ENCODE peak calls at places on chromosome 4, in six cellular contexts. N is SK-N-SH, I is HepG2, U is GM12878, W is H1, D is GM12892. O is an unnamed sample.

GRCh38 chr4:156999175-156999517 is 27.5 kb upstream of the PDGFC start:
- DNase-seq in N (no peak), I (peak), U (no peak), W (no peak), D (no peak), O (no peak)

GRCh38 chr4:166091914-166092510 is 219.0 kb downstream of the TLL1 start:
- DNase-seq in N (peak), I (peak), U (no peak), W (no peak), D (no peak), O (no peak)

GRCh38 chr4:81378398-81378797 is 93.3 kb downstream of the RASGEF1B start:
- DNase-seq in N (no peak), I (no peak), U (no peak), W (no peak), D (no peak), O (no peak)

GRCh38 chr4:112982677-112983076 is 66.8 kb upstream of the ANK2 start:
- DNase-seq in N (no peak), I (no peak), U (no peak), W (no peak), D (no peak), O (no peak)

GRCh38 chr4:164514765-164515164 is 239.2 kb upstream of the SMIM31 start:
- DNase-seq in N (no peak), I (no peak), U (no peak), W (no peak), D (no peak), O (no peak)

GRCh38 chr4:41360214-41360910 is 103.6 kb downstream of the UCHL1 start:
- DNase-seq in N (peak), I (no peak), U (no peak), W (no peak), D (no peak), O (no peak)

GRCh38 chr4:38128478-38129451 is 168.6 kb downstream of the PTTG2 start:
- DNase-seq in N (no peak), I (peak), U (peak), W (peak), D (no peak), O (no peak)

GRCh38 chr4:83010522-83011318 is at the start of gene LIN54:
- DNase-seq in N (peak), I (peak), U (no peak), W (no peak), D (peak), O (peak)

GRCh38 chr4:23952258-23952657 is 62.4 kb upstream of the PPARGC1A start:
- DNase-seq in N (no peak), I (no peak), U (no peak), W (no peak), D (no peak), O (no peak)

GRCh38 chr4:10403633-10404445 is 53.4 kb downstream of the ZNF518B start:
- DNase-seq in N (peak), I (peak), U (no peak), W (peak), D (no peak), O (no peak)

GRCh38 chr4:8553216-8553615 is 27.0 kb upstream of the GPR78 start:
- DNase-seq in N (peak), I (no peak), U (no peak), W (no peak), D (no peak), O (no peak)

GRCh38 chr4:89123418-89123817 is 12.1 kb downstream of the TIGD2 start:
- DNase-seq in N (no peak), I (peak), U (no peak), W (no peak), D (no peak), O (no peak)

GRCh38 chr4:791866-792630 is 33.9 kb downstream of the CPLX1 start:
- DNase-seq in N (no peak), I (no peak), U (no peak), W (no peak), D (no peak), O (no peak)

GRCh38 chr4:74428278-74428677 is 16.7 kb upstream of the AREG start:
- DNase-seq in N (no peak), I (no peak), U (no peak), W (no peak), D (no peak), O (no peak)

GRCh38 chr4:74433043-74433442 is 11.9 kb upstream of the AREG start:
- DNase-seq in N (no peak), I (no peak), U (no peak), W (no peak), D (no peak), O (no peak)

GRCh38 chr4:74435296-74435695 is 9.6 kb upstream of the AREG start:
- DNase-seq in N (no peak), I (no peak), U (no peak), W (no peak), D (no peak), O (no peak)

GRCh38 chr4:74433541-74434172 is 11.3 kb upstream of the AREG start:
- DNase-seq in N (peak), I (peak), U (no peak), W (no peak), D (no peak), O (no peak)

DNA sequence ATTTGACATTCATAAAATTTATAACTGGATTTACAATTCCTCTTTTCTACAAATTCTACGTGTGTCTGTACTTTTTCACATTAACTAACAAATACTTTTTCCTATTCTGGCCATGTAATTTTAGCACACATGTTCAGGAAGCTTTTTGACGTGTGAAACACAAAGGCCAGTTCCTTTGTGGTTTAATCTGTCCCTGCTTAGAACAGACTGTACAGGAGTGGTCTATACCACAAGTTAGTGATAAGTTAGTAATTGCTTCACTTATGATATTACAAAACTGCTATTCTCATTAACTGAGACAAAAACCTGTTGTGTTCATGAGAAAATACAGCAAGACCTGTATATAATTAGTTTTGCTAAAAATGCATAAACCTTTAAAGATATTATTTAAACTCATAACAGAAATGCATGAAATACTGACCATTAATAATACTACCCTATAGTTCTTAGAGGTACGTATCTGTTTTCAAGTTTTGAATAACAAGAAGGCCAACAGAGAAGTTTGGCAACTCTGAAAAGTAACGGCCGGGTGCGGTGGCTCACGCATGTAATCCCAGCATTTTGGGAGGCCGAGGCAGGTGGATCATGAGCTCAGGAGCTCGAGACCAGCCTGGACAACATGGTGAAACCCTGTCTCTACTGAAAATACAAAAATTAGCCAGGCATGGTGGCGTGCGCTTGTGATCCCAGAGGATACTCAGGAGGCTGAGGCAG is 13.7 kb upstream of the AREG start:
- DNase-seq in N (no peak), I (no peak), U (peak), W (no peak), D (no peak), O (no peak)
- TF ChIP-seq TAF1 in N (no peak), I (no peak), U (no peak), W (no peak), D (no peak), O (no peak)

DNA sequence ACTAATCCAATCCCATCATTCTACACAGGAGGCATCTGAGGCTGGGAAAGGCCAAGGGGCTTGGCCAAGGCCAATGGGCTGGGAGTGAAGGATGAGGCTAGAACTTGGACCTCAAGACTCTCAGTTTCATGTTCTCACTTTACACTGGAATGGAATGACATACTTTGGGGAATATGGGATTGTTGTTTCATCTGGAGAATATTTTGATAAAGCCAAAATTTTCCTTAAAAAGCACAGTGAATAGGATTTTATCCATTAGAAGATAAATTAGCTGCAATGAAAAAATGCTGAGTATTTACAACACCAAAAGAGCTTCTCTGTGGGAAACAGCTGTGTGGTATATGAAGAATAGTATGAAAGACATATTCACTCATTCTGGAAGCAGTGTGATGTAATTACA is 29.3 kb downstream of the SMIM20 start:
- DNase-seq in N (no peak), I (no peak), U (no peak), W (no peak), D (no peak), O (no peak)
- TF ChIP-seq TAF1 in N (no peak), I (no peak), U (no peak), W (no peak), D (no peak), O (no peak)

GRCh38 chr4:61202638-61203495 is 2.7 kb downstream of the ADGRL3 start:
- DNase-seq in N (peak), I (no peak), U (no peak), W (no peak), D (peak), O (peak)

GRCh38 chr4:61201562-61202099 is 1.5 kb downstream of the ADGRL3 start:
- DNase-seq in N (peak), I (no peak), U (no peak), W (no peak), D (peak), O (peak)

GRCh38 chr4:61200991-61201526 is 933 bp downstream of the ADGRL3 start:
- DNase-seq in N (peak), I (no peak), U (no peak), W (no peak), D (no peak), O (peak)

GRCh38 chr4:61202100-61202637 is 2.0 kb downstream of the ADGRL3 start:
- DNase-seq in N (peak), I (no peak), U (no peak), W (no peak), D (peak), O (peak)

DNA sequence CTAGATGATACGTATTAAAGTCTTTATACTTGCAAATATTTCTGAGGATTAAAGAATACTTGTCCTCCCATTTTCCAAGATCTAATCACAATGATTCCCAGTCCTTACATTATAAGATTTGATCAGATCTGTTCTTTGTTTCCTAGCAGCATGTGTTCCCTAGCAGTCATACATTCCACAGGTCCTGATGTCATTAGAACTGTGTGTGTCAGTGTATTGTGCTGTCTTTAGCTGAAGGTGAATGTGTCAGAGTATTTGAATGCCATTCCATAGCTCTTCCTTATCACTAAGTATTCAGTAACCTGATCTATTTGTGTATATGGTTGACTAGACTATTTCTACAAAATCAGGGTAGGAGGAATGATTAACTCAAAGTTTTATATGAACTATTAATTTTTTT is 4.2 kb downstream of the ADGRL3 start:
- DNase-seq in N (no peak), I (peak), U (no peak), W (no peak), D (no peak), O (no peak)
- TF ChIP-seq TAF1 in N (no peak), I (no peak), U (no peak), W (no peak), D (no peak), O (no peak)

DNA sequence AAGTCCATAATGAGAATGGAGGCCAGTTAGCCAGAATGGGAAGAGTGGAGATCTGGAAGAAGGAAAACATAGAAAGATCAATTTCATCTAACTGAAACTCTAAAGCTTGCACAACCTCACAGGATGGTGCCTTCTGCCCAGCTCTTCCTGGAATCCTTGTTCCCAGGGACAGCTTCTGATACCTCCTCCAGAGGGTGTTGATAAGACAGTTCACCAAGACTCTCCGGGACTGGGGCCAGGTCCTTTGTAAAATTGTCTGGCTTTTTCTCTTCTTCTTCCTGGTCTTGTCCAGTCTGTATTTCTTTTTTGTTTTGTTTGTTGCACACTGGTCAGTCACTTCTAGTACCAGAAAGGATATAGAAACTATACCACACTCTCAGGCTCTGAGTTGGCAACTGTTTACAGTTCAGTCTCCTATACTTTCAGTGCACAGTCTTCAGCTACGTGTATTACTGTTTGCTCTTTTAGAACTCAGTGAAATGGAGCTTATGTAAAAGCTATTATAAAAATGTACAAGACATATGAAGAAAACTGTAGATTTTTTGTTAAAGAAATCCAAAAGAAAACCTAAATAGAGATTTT is 142.8 kb upstream of the RPL34 start:
- DNase-seq in N (no peak), I (no peak), U (no peak), W (no peak), D (no peak), O (no peak)
- TF ChIP-seq TAF1 in N (no peak), I (no peak), U (no peak), W (no peak), D (no peak), O (no peak)

DNA sequence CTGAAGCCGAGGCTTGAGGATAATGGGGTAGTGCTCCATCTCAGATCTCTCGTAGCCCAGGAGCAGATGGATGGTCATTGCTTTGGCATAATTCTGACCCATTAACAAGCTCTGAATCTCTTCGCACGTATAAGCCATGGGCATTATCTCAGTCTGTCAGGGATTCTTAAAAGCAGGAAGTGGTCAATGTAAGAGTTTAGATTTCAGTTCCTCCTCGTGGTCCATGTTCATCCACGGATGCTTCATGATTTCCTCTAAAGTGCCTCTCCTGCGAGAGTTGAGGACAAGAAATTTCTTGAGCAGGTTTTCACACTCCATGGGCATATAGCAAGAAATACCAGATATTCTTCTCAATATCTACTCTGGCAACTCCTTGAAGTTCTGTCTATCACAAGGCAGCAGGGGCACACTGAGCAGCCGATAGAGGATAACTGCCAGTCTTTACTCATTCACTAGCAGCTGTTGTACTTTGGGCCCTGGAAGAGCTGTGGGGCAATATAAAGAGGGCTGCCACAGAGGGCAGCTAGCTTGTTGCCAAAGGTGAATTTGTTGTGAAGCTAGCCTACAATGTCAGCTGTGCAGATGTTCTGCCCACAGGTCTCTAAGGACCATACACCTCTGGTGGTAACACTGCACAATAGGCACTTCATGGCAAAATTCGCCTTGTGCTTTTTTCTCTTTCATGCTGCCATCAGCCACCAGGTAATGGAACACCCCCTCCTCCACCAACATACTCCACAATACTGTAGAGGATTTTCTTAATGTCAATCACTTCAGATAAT is 52.0 kb upstream of the WDR17 start:
- DNase-seq in N (no peak), I (no peak), U (peak), W (no peak), D (no peak), O (no peak)
- TF ChIP-seq TAF1 in N (no peak), I (no peak), U (no peak), W (no peak), D (no peak), O (no peak)

GRCh38 chr4:40333921-40334352 is 1.2 kb upstream of the CHRNA9 start:
- DNase-seq in N (peak), I (no peak), U (no peak), W (no peak), D (no peak), O (no peak)

GRCh38 chr4:40335508-40335860 is 351 bp downstream of the CHRNA9 start:
- DNase-seq in N (no peak), I (no peak), U (no peak), W (no peak), D (no peak), O (no peak)

GRCh38 chr4:40337081-40337480 is 1.9 kb downstream of the CHRNA9 start:
- DNase-seq in N (no peak), I (no peak), U (no peak), W (no peak), D (no peak), O (no peak)

GRCh38 chr4:40337523-40337922 is 2.4 kb downstream of the CHRNA9 start:
- DNase-seq in N (no peak), I (no peak), U (no peak), W (no peak), D (no peak), O (no peak)

DNA sequence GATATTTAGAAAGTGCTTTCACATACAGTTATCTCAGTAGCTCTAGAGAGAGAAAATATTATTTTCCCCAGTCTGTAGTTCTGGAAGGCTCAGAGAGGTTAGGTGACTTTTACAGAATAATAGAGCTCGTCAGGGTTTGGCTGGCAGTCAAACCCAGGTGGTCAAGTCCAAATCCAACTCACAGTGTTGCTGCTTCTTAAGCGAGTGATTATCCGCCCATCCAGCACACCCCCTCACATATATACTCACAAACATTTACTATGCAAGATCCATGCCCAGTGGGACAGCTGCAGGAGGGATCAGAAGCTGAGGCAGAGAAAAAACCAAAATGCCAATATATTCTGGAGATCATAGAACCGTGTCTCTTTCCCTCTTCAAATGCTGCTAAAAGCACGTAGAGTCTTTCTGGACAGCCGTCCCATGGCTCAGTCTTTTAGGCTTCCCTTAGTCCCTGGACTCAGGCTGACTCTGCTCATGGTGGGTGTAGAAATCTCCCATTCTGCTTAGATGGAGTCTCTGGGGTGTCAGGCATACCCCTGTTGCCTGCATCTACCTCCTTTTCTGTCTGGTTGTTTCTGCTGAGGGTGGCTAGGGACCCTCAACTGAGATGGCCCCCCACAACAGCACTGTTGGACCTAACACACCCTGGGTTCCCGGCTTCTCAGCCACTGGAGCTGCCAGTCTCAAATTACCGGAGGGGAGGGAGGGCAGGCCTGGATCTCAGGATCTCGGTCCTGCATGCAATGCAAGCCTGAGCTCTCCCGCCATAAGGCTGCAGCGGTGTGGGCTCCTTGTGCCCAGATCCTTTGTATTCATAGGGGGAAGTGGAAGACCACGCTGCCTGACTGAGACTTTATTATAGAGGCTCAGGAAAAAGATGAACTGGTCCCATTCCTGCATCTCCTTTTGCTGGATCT is at the start of gene CHRNA9:
- DNase-seq in N (no peak), I (no peak), U (no peak), W (no peak), D (no peak), O (no peak)
- TF ChIP-seq TAF1 in N (no peak), I (no peak), U (no peak), W (no peak), D (no peak), O (no peak)

DNA sequence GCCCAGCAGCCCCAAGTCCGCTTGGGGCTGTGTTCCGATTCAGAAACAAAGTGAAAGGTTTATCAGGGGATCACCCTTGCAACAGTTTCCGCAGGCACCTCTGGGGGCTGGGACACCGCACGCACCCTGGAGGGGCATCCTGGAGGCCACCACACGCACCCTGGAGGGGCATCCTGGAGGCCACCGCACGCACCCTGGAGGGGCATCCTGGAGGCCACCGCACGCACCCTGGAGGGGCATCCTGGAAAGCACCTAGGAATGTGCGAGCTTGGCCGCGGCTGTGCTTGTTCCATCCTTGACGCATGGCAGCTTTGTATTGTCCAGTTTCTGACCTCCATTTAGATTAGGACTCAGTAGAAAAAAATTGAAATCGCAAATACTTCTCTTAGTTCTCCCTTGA is 21.3 kb upstream of the CBR4 start:
- DNase-seq in N (no peak), I (no peak), U (no peak), W (no peak), D (no peak), O (no peak)
- TF ChIP-seq TAF1 in N (no peak), I (no peak), U (no peak), W (no peak), D (no peak), O (no peak)

DNA sequence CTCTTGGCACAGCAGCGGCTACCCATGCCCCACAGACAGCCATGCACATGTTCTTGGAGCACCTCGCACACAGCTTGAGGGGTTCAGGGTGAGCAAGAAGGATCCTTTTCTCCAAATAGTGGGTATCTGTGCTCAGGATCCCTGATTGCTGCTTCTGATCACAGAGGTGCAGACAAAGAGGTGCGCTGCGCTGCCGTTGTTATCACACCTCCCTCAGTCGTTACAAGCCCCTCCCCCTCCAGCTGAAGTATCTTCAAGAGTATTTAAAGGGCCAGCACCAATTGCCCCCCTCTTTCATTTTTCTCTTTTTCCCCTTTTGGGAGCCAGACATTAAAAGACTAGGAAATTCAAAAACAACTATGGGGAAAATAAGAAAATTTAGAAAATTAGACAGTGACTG is 44.3 kb downstream of the NELFA start:
- DNase-seq in N (no peak), I (no peak), U (no peak), W (no peak), D (no peak), O (no peak)
- TF ChIP-seq TAF1 in N (no peak), I (no peak), U (no peak), W (no peak), D (no peak), O (no peak)